ENCODE peak calls at places on chromosomes 6 and 20, in nine cellular contexts. One of them, this sample, is unnamed.

GRCh38 chr6:82113231-82113630 is 134.3 kb downstream of the IBTK start:
- DNase-seq in A172: no peak
- DNase-seq in brain microvascular endothelial cell: no peak
- DNase-seq in retinal pigment epithelial cell: no peak
- DNase-seq in Daoy: no peak
- DNase-seq in adrenal gland: no peak
- DNase-seq in activated naive CD8-positive, alpha-beta T cell treated with anti-CD3 and anti-CD28 coated beads, Interleukin-2, amount 50 U/mL, for 24 hours: no peak
- DNase-seq in stimulated activated CD4-positive, alpha-beta T cell treated with anti-CD3 and anti-CD28 coated beads, Interleukin-1b, Interleukin-23, amount 100 ng/mL, for 24 hours: no peak
- DNase-seq in SHP77 treated with DMSO at 0.1 percent for 48 hours: no peak
- DNase-seq in this sample: no peak

GRCh38 chr20:41155267-41155666 is 17.9 kb downstream of the PLCG1 start:
- DNase-seq in A172: no peak
- DNase-seq in brain microvascular endothelial cell: no peak
- DNase-seq in retinal pigment epithelial cell: no peak
- DNase-seq in Daoy: no peak
- DNase-seq in adrenal gland: no peak
- DNase-seq in activated naive CD8-positive, alpha-beta T cell treated with anti-CD3 and anti-CD28 coated beads, Interleukin-2, amount 50 U/mL, for 24 hours: no peak
- DNase-seq in stimulated activated CD4-positive, alpha-beta T cell treated with anti-CD3 and anti-CD28 coated beads, Interleukin-1b, Interleukin-23, amount 100 ng/mL, for 24 hours: no peak
- DNase-seq in SHP77 treated with DMSO at 0.1 percent for 48 hours: no peak
- DNase-seq in this sample: no peak

GRCh38 chr6:27867941-27868705 is 44.1 kb downstream of the OR2B2 start:
- DNase-seq in A172: peak; percentile 26
- DNase-seq in brain microvascular endothelial cell: no peak
- DNase-seq in retinal pigment epithelial cell: no peak
- DNase-seq in Daoy: no peak
- DNase-seq in adrenal gland: no peak
- DNase-seq in activated naive CD8-positive, alpha-beta T cell treated with anti-CD3 and anti-CD28 coated beads, Interleukin-2, amount 50 U/mL, for 24 hours: no peak
- DNase-seq in stimulated activated CD4-positive, alpha-beta T cell treated with anti-CD3 and anti-CD28 coated beads, Interleukin-1b, Interleukin-23, amount 100 ng/mL, for 24 hours: no peak
- DNase-seq in SHP77 treated with DMSO at 0.1 percent for 48 hours: no peak
- DNase-seq in this sample: peak; percentile 35

GRCh38 chr6:39617023-39617422 is 108.2 kb downstream of the KIF6 start:
- DNase-seq in A172: no peak
- DNase-seq in brain microvascular endothelial cell: no peak
- DNase-seq in retinal pigment epithelial cell: no peak
- DNase-seq in Daoy: no peak
- DNase-seq in adrenal gland: no peak
- DNase-seq in activated naive CD8-positive, alpha-beta T cell treated with anti-CD3 and anti-CD28 coated beads, Interleukin-2, amount 50 U/mL, for 24 hours: no peak
- DNase-seq in stimulated activated CD4-positive, alpha-beta T cell treated with anti-CD3 and anti-CD28 coated beads, Interleukin-1b, Interleukin-23, amount 100 ng/mL, for 24 hours: no peak
- DNase-seq in SHP77 treated with DMSO at 0.1 percent for 48 hours: no peak
- DNase-seq in this sample: no peak

GRCh38 chr6:1630771-1631217 is 21.1 kb downstream of the FOXC1 start:
- DNase-seq in A172: peak; percentile 94
- DNase-seq in brain microvascular endothelial cell: peak; percentile 80
- DNase-seq in retinal pigment epithelial cell: no peak
- DNase-seq in Daoy: peak; percentile 93
- DNase-seq in adrenal gland: no peak
- DNase-seq in activated naive CD8-positive, alpha-beta T cell treated with anti-CD3 and anti-CD28 coated beads, Interleukin-2, amount 50 U/mL, for 24 hours: no peak
- DNase-seq in stimulated activated CD4-positive, alpha-beta T cell treated with anti-CD3 and anti-CD28 coated beads, Interleukin-1b, Interleukin-23, amount 100 ng/mL, for 24 hours: no peak
- DNase-seq in SHP77 treated with DMSO at 0.1 percent for 48 hours: no peak
- DNase-seq in this sample: no peak

GRCh38 chr6:38021029-38021428 is 201.5 kb downstream of the ZFAND3 start:
- DNase-seq in A172: no peak
- DNase-seq in brain microvascular endothelial cell: no peak
- DNase-seq in retinal pigment epithelial cell: no peak
- DNase-seq in Daoy: no peak
- DNase-seq in adrenal gland: no peak
- DNase-seq in activated naive CD8-positive, alpha-beta T cell treated with anti-CD3 and anti-CD28 coated beads, Interleukin-2, amount 50 U/mL, for 24 hours: no peak
- DNase-seq in stimulated activated CD4-positive, alpha-beta T cell treated with anti-CD3 and anti-CD28 coated beads, Interleukin-1b, Interleukin-23, amount 100 ng/mL, for 24 hours: no peak
- DNase-seq in SHP77 treated with DMSO at 0.1 percent for 48 hours: no peak
- DNase-seq in this sample: no peak

GRCh38 chr6:43934183-43934802 is 164.3 kb downstream of the VEGFA start:
- DNase-seq in A172: no peak
- DNase-seq in brain microvascular endothelial cell: no peak
- DNase-seq in retinal pigment epithelial cell: no peak
- DNase-seq in Daoy: no peak
- DNase-seq in adrenal gland: no peak
- DNase-seq in activated naive CD8-positive, alpha-beta T cell treated with anti-CD3 and anti-CD28 coated beads, Interleukin-2, amount 50 U/mL, for 24 hours: no peak
- DNase-seq in stimulated activated CD4-positive, alpha-beta T cell treated with anti-CD3 and anti-CD28 coated beads, Interleukin-1b, Interleukin-23, amount 100 ng/mL, for 24 hours: no peak
- DNase-seq in SHP77 treated with DMSO at 0.1 percent for 48 hours: no peak
- DNase-seq in this sample: no peak

GRCh38 chr6:32685603-32686002 is 19.1 kb upstream of the HLA-DQB1 start:
- DNase-seq in A172: no peak
- DNase-seq in brain microvascular endothelial cell: no peak
- DNase-seq in retinal pigment epithelial cell: no peak
- DNase-seq in Daoy: peak; percentile 64
- DNase-seq in adrenal gland: no peak
- DNase-seq in activated naive CD8-positive, alpha-beta T cell treated with anti-CD3 and anti-CD28 coated beads, Interleukin-2, amount 50 U/mL, for 24 hours: peak; percentile 11
- DNase-seq in stimulated activated CD4-positive, alpha-beta T cell treated with anti-CD3 and anti-CD28 coated beads, Interleukin-1b, Interleukin-23, amount 100 ng/mL, for 24 hours: no peak
- DNase-seq in SHP77 treated with DMSO at 0.1 percent for 48 hours: no peak
- DNase-seq in this sample: peak; percentile 64

GRCh38 chr6:156391977-156392376 is 385.2 kb upstream of the ARID1B start:
- DNase-seq in A172: no peak
- DNase-seq in brain microvascular endothelial cell: no peak
- DNase-seq in retinal pigment epithelial cell: no peak
- DNase-seq in Daoy: no peak
- DNase-seq in adrenal gland: no peak
- DNase-seq in activated naive CD8-positive, alpha-beta T cell treated with anti-CD3 and anti-CD28 coated beads, Interleukin-2, amount 50 U/mL, for 24 hours: no peak
- DNase-seq in stimulated activated CD4-positive, alpha-beta T cell treated with anti-CD3 and anti-CD28 coated beads, Interleukin-1b, Interleukin-23, amount 100 ng/mL, for 24 hours: no peak
- DNase-seq in SHP77 treated with DMSO at 0.1 percent for 48 hours: no peak
- DNase-seq in this sample: no peak

GRCh38 chr6:113662049-113662655 is 195.0 kb upstream of the MARCKS start:
- DNase-seq in A172: no peak
- DNase-seq in brain microvascular endothelial cell: no peak
- DNase-seq in retinal pigment epithelial cell: no peak
- DNase-seq in Daoy: no peak
- DNase-seq in adrenal gland: no peak
- DNase-seq in activated naive CD8-positive, alpha-beta T cell treated with anti-CD3 and anti-CD28 coated beads, Interleukin-2, amount 50 U/mL, for 24 hours: no peak
- DNase-seq in stimulated activated CD4-positive, alpha-beta T cell treated with anti-CD3 and anti-CD28 coated beads, Interleukin-1b, Interleukin-23, amount 100 ng/mL, for 24 hours: no peak
- DNase-seq in SHP77 treated with DMSO at 0.1 percent for 48 hours: no peak
- DNase-seq in this sample: no peak

GRCh38 chr20:48601798-48602197 is 226.0 kb downstream of the PREX1 start:
- DNase-seq in A172: no peak
- DNase-seq in brain microvascular endothelial cell: no peak
- DNase-seq in retinal pigment epithelial cell: no peak
- DNase-seq in Daoy: no peak
- DNase-seq in adrenal gland: no peak
- DNase-seq in activated naive CD8-positive, alpha-beta T cell treated with anti-CD3 and anti-CD28 coated beads, Interleukin-2, amount 50 U/mL, for 24 hours: no peak
- DNase-seq in stimulated activated CD4-positive, alpha-beta T cell treated with anti-CD3 and anti-CD28 coated beads, Interleukin-1b, Interleukin-23, amount 100 ng/mL, for 24 hours: no peak
- DNase-seq in SHP77 treated with DMSO at 0.1 percent for 48 hours: no peak
- DNase-seq in this sample: no peak

GRCh38 chr6:151054304-151054703 is 185.5 kb upstream of the AKAP12 start:
- DNase-seq in A172: no peak
- DNase-seq in brain microvascular endothelial cell: peak; percentile 97
- DNase-seq in retinal pigment epithelial cell: no peak
- DNase-seq in Daoy: no peak
- DNase-seq in adrenal gland: no peak
- DNase-seq in activated naive CD8-positive, alpha-beta T cell treated with anti-CD3 and anti-CD28 coated beads, Interleukin-2, amount 50 U/mL, for 24 hours: no peak
- DNase-seq in stimulated activated CD4-positive, alpha-beta T cell treated with anti-CD3 and anti-CD28 coated beads, Interleukin-1b, Interleukin-23, amount 100 ng/mL, for 24 hours: no peak
- DNase-seq in SHP77 treated with DMSO at 0.1 percent for 48 hours: no peak
- DNase-seq in this sample: no peak

GRCh38 chr6:109878291-109878690 is 99.8 kb upstream of the GPR6 start:
- DNase-seq in A172: no peak
- DNase-seq in brain microvascular endothelial cell: no peak
- DNase-seq in retinal pigment epithelial cell: no peak
- DNase-seq in Daoy: no peak
- DNase-seq in adrenal gland: no peak
- DNase-seq in activated naive CD8-positive, alpha-beta T cell treated with anti-CD3 and anti-CD28 coated beads, Interleukin-2, amount 50 U/mL, for 24 hours: no peak
- DNase-seq in stimulated activated CD4-positive, alpha-beta T cell treated with anti-CD3 and anti-CD28 coated beads, Interleukin-1b, Interleukin-23, amount 100 ng/mL, for 24 hours: no peak
- DNase-seq in SHP77 treated with DMSO at 0.1 percent for 48 hours: no peak
- DNase-seq in this sample: no peak

GRCh38 chr20:14707026-14707680 is 369.7 kb upstream of the FLRT3 start:
- DNase-seq in A172: no peak
- DNase-seq in brain microvascular endothelial cell: no peak
- DNase-seq in retinal pigment epithelial cell: no peak
- DNase-seq in Daoy: peak; percentile 8
- DNase-seq in adrenal gland: no peak
- DNase-seq in activated naive CD8-positive, alpha-beta T cell treated with anti-CD3 and anti-CD28 coated beads, Interleukin-2, amount 50 U/mL, for 24 hours: no peak
- DNase-seq in stimulated activated CD4-positive, alpha-beta T cell treated with anti-CD3 and anti-CD28 coated beads, Interleukin-1b, Interleukin-23, amount 100 ng/mL, for 24 hours: no peak
- DNase-seq in SHP77 treated with DMSO at 0.1 percent for 48 hours: no peak
- DNase-seq in this sample: no peak

GRCh38 chr6:38715016-38715809 is at the start of gene DNAH8:
- DNase-seq in A172: no peak
- DNase-seq in brain microvascular endothelial cell: no peak
- DNase-seq in retinal pigment epithelial cell: no peak
- DNase-seq in Daoy: no peak
- DNase-seq in adrenal gland: no peak
- DNase-seq in activated naive CD8-positive, alpha-beta T cell treated with anti-CD3 and anti-CD28 coated beads, Interleukin-2, amount 50 U/mL, for 24 hours: peak; percentile 23
- DNase-seq in stimulated activated CD4-positive, alpha-beta T cell treated with anti-CD3 and anti-CD28 coated beads, Interleukin-1b, Interleukin-23, amount 100 ng/mL, for 24 hours: peak; percentile 4
- DNase-seq in SHP77 treated with DMSO at 0.1 percent for 48 hours: no peak
- DNase-seq in this sample: no peak

GRCh38 chr6:4371207-4371921 is 236.0 kb upstream of the ECI2 start:
- DNase-seq in A172: peak; percentile 91
- DNase-seq in brain microvascular endothelial cell: peak; percentile 87
- DNase-seq in retinal pigment epithelial cell: no peak
- DNase-seq in Daoy: peak; percentile 44
- DNase-seq in adrenal gland: peak; percentile 95
- DNase-seq in activated naive CD8-positive, alpha-beta T cell treated with anti-CD3 and anti-CD28 coated beads, Interleukin-2, amount 50 U/mL, for 24 hours: no peak
- DNase-seq in stimulated activated CD4-positive, alpha-beta T cell treated with anti-CD3 and anti-CD28 coated beads, Interleukin-1b, Interleukin-23, amount 100 ng/mL, for 24 hours: no peak
- DNase-seq in SHP77 treated with DMSO at 0.1 percent for 48 hours: no peak
- DNase-seq in this sample: no peak

GRCh38 chr6:40181367-40181766 is 247.1 kb upstream of the MOCS1 start:
- DNase-seq in A172: no peak
- DNase-seq in brain microvascular endothelial cell: no peak
- DNase-seq in retinal pigment epithelial cell: no peak
- DNase-seq in Daoy: no peak
- DNase-seq in adrenal gland: no peak
- DNase-seq in activated naive CD8-positive, alpha-beta T cell treated with anti-CD3 and anti-CD28 coated beads, Interleukin-2, amount 50 U/mL, for 24 hours: no peak
- DNase-seq in stimulated activated CD4-positive, alpha-beta T cell treated with anti-CD3 and anti-CD28 coated beads, Interleukin-1b, Interleukin-23, amount 100 ng/mL, for 24 hours: no peak
- DNase-seq in SHP77 treated with DMSO at 0.1 percent for 48 hours: no peak
- DNase-seq in this sample: no peak

GRCh38 chr20:7496394-7497111 is 443.7 kb downstream of the HAO1 start:
- DNase-seq in A172: no peak
- DNase-seq in brain microvascular endothelial cell: peak; percentile 72
- DNase-seq in retinal pigment epithelial cell: no peak
- DNase-seq in Daoy: no peak
- DNase-seq in adrenal gland: no peak
- DNase-seq in activated naive CD8-positive, alpha-beta T cell treated with anti-CD3 and anti-CD28 coated beads, Interleukin-2, amount 50 U/mL, for 24 hours: no peak
- DNase-seq in stimulated activated CD4-positive, alpha-beta T cell treated with anti-CD3 and anti-CD28 coated beads, Interleukin-1b, Interleukin-23, amount 100 ng/mL, for 24 hours: no peak
- DNase-seq in SHP77 treated with DMSO at 0.1 percent for 48 hours: no peak
- DNase-seq in this sample: no peak

GRCh38 chr20:1528811-1529210 is 28.7 kb downstream of the SIRPD start:
- DNase-seq in A172: peak; percentile 8
- DNase-seq in brain microvascular endothelial cell: no peak
- DNase-seq in retinal pigment epithelial cell: no peak
- DNase-seq in Daoy: no peak
- DNase-seq in adrenal gland: no peak
- DNase-seq in activated naive CD8-positive, alpha-beta T cell treated with anti-CD3 and anti-CD28 coated beads, Interleukin-2, amount 50 U/mL, for 24 hours: no peak
- DNase-seq in stimulated activated CD4-positive, alpha-beta T cell treated with anti-CD3 and anti-CD28 coated beads, Interleukin-1b, Interleukin-23, amount 100 ng/mL, for 24 hours: no peak
- DNase-seq in SHP77 treated with DMSO at 0.1 percent for 48 hours: no peak
- DNase-seq in this sample: no peak

GRCh38 chr6:43376551-43376981 is 7.1 kb upstream of the ZNF318 start:
- DNase-seq in A172: no peak
- DNase-seq in brain microvascular endothelial cell: peak; percentile 28
- DNase-seq in retinal pigment epithelial cell: no peak
- DNase-seq in Daoy: peak; percentile 22
- DNase-seq in adrenal gland: no peak
- DNase-seq in activated naive CD8-positive, alpha-beta T cell treated with anti-CD3 and anti-CD28 coated beads, Interleukin-2, amount 50 U/mL, for 24 hours: peak; percentile 34
- DNase-seq in stimulated activated CD4-positive, alpha-beta T cell treated with anti-CD3 and anti-CD28 coated beads, Interleukin-1b, Interleukin-23, amount 100 ng/mL, for 24 hours: peak; percentile 21
- DNase-seq in SHP77 treated with DMSO at 0.1 percent for 48 hours: no peak
- DNase-seq in this sample: no peak

GRCh38 chr6:148064406-148065134 is 278.1 kb upstream of the SASH1 start:
- DNase-seq in A172: peak; percentile 62
- DNase-seq in brain microvascular endothelial cell: peak; percentile 41
- DNase-seq in retinal pigment epithelial cell: no peak
- DNase-seq in Daoy: peak; percentile 93
- DNase-seq in adrenal gland: no peak
- DNase-seq in activated naive CD8-positive, alpha-beta T cell treated with anti-CD3 and anti-CD28 coated beads, Interleukin-2, amount 50 U/mL, for 24 hours: no peak
- DNase-seq in stimulated activated CD4-positive, alpha-beta T cell treated with anti-CD3 and anti-CD28 coated beads, Interleukin-1b, Interleukin-23, amount 100 ng/mL, for 24 hours: no peak
- DNase-seq in SHP77 treated with DMSO at 0.1 percent for 48 hours: no peak
- DNase-seq in this sample: no peak

GRCh38 chr6:111758608-111759293 is 114.5 kb downstream of the FYN start:
- DNase-seq in A172: no peak
- DNase-seq in brain microvascular endothelial cell: no peak
- DNase-seq in retinal pigment epithelial cell: no peak
- DNase-seq in Daoy: no peak
- DNase-seq in adrenal gland: no peak
- DNase-seq in activated naive CD8-positive, alpha-beta T cell treated with anti-CD3 and anti-CD28 coated beads, Interleukin-2, amount 50 U/mL, for 24 hours: no peak
- DNase-seq in stimulated activated CD4-positive, alpha-beta T cell treated with anti-CD3 and anti-CD28 coated beads, Interleukin-1b, Interleukin-23, amount 100 ng/mL, for 24 hours: no peak
- DNase-seq in SHP77 treated with DMSO at 0.1 percent for 48 hours: no peak
- DNase-seq in this sample: no peak

GRCh38 chr6:28648035-28648877 is 122.6 kb downstream of the GPX5 start:
- DNase-seq in A172: peak; percentile 82
- DNase-seq in brain microvascular endothelial cell: peak; percentile 78
- DNase-seq in retinal pigment epithelial cell: peak; percentile 34
- DNase-seq in Daoy: peak; percentile 86
- DNase-seq in adrenal gland: peak; percentile 51
- DNase-seq in activated naive CD8-positive, alpha-beta T cell treated with anti-CD3 and anti-CD28 coated beads, Interleukin-2, amount 50 U/mL, for 24 hours: peak; percentile 76
- DNase-seq in stimulated activated CD4-positive, alpha-beta T cell treated with anti-CD3 and anti-CD28 coated beads, Interleukin-1b, Interleukin-23, amount 100 ng/mL, for 24 hours: peak; percentile 69
- DNase-seq in SHP77 treated with DMSO at 0.1 percent for 48 hours: peak; percentile 85
- DNase-seq in this sample: peak; percentile 71

GRCh38 chr6:92762414-92763374 is 656.7 kb downstream of the EPHA7 start:
- DNase-seq in A172: no peak
- DNase-seq in brain microvascular endothelial cell: no peak
- DNase-seq in retinal pigment epithelial cell: peak; percentile 60
- DNase-seq in Daoy: no peak
- DNase-seq in adrenal gland: no peak
- DNase-seq in activated naive CD8-positive, alpha-beta T cell treated with anti-CD3 and anti-CD28 coated beads, Interleukin-2, amount 50 U/mL, for 24 hours: no peak
- DNase-seq in stimulated activated CD4-positive, alpha-beta T cell treated with anti-CD3 and anti-CD28 coated beads, Interleukin-1b, Interleukin-23, amount 100 ng/mL, for 24 hours: no peak
- DNase-seq in SHP77 treated with DMSO at 0.1 percent for 48 hours: no peak
- DNase-seq in this sample: no peak

GRCh38 chr6:71250050-71250689 is 38.4 kb upstream of the OGFRL1 start:
- DNase-seq in A172: peak; percentile 59
- DNase-seq in brain microvascular endothelial cell: peak; percentile 43
- DNase-seq in retinal pigment epithelial cell: peak; percentile 67
- DNase-seq in Daoy: no peak
- DNase-seq in adrenal gland: no peak
- DNase-seq in activated naive CD8-positive, alpha-beta T cell treated with anti-CD3 and anti-CD28 coated beads, Interleukin-2, amount 50 U/mL, for 24 hours: no peak
- DNase-seq in stimulated activated CD4-positive, alpha-beta T cell treated with anti-CD3 and anti-CD28 coated beads, Interleukin-1b, Interleukin-23, amount 100 ng/mL, for 24 hours: no peak
- DNase-seq in SHP77 treated with DMSO at 0.1 percent for 48 hours: no peak
- DNase-seq in this sample: no peak

GRCh38 chr6:129475477-129476247 is 234.3 kb downstream of the ARHGAP18 start:
- DNase-seq in A172: no peak
- DNase-seq in brain microvascular endothelial cell: no peak
- DNase-seq in retinal pigment epithelial cell: no peak
- DNase-seq in Daoy: no peak
- DNase-seq in adrenal gland: no peak
- DNase-seq in activated naive CD8-positive, alpha-beta T cell treated with anti-CD3 and anti-CD28 coated beads, Interleukin-2, amount 50 U/mL, for 24 hours: no peak
- DNase-seq in stimulated activated CD4-positive, alpha-beta T cell treated with anti-CD3 and anti-CD28 coated beads, Interleukin-1b, Interleukin-23, amount 100 ng/mL, for 24 hours: no peak
- DNase-seq in SHP77 treated with DMSO at 0.1 percent for 48 hours: peak; percentile 61
- DNase-seq in this sample: no peak

GRCh38 chr6:88843040-88843439 is 120.4 kb downstream of the RNGTT start:
- DNase-seq in A172: peak; percentile 14
- DNase-seq in brain microvascular endothelial cell: no peak
- DNase-seq in retinal pigment epithelial cell: no peak
- DNase-seq in Daoy: no peak
- DNase-seq in adrenal gland: no peak
- DNase-seq in activated naive CD8-positive, alpha-beta T cell treated with anti-CD3 and anti-CD28 coated beads, Interleukin-2, amount 50 U/mL, for 24 hours: no peak
- DNase-seq in stimulated activated CD4-positive, alpha-beta T cell treated with anti-CD3 and anti-CD28 coated beads, Interleukin-1b, Interleukin-23, amount 100 ng/mL, for 24 hours: no peak
- DNase-seq in SHP77 treated with DMSO at 0.1 percent for 48 hours: no peak
- DNase-seq in this sample: no peak

GRCh38 chr20:57442160-57442887 is 51.1 kb downstream of the RBM38 start:
- DNase-seq in A172: no peak
- DNase-seq in brain microvascular endothelial cell: no peak
- DNase-seq in retinal pigment epithelial cell: no peak
- DNase-seq in Daoy: no peak
- DNase-seq in adrenal gland: no peak
- DNase-seq in activated naive CD8-positive, alpha-beta T cell treated with anti-CD3 and anti-CD28 coated beads, Interleukin-2, amount 50 U/mL, for 24 hours: no peak
- DNase-seq in stimulated activated CD4-positive, alpha-beta T cell treated with anti-CD3 and anti-CD28 coated beads, Interleukin-1b, Interleukin-23, amount 100 ng/mL, for 24 hours: no peak
- DNase-seq in SHP77 treated with DMSO at 0.1 percent for 48 hours: no peak
- DNase-seq in this sample: no peak